ENCODE peak calls at places on chromosome 9, in six cellular contexts. P, G, C, S, U and F are unnamed samples.

GRCh38 chr9:130352081-130352480 is 86.5 kb downstream of the HMCN2 start:
- DNase-seq in P (no peak), U (no peak), S (no peak), G (peak; percentile 85), C (no peak), F (no peak)

GRCh38 chr9:127087411-127087810 is 35.0 kb downstream of the ANGPTL2 start:
- DNase-seq in P (no peak), U (no peak), C (no peak), G (no peak), S (no peak), F (no peak)

GRCh38 chr9:127708952-127709587 is 2.3 kb downstream of the CFAP157 start:
- DNase-seq in S (no peak), C (no peak), U (no peak), G (no peak), P (no peak), F (no peak)

GRCh38 chr9:130122465-130122864 is 49.7 kb upstream of the NCS1 start:
- DNase-seq in P (no peak), G (no peak), C (no peak), U (no peak), S (no peak), F (no peak)

GRCh38 chr9:35910613-35911488 is 1.6 kb downstream of the SPAAR start:
- DNase-seq in G (peak; percentile 78), U (peak; percentile 68), C (peak; percentile 57), P (peak; percentile 6), S (peak; percentile 46), F (peak; percentile 38)

GRCh38 chr9:72982161-72982799 is 29.4 kb upstream of the ALDH1A1 start:
- DNase-seq in P (no peak), S (no peak), U (peak; percentile 25), G (no peak), C (peak; percentile 29), F (no peak)

GRCh38 chr9:15221746-15222145 is 85.3 kb downstream of the TTC39B start:
- DNase-seq in G (no peak), U (peak; percentile 69), C (no peak), P (no peak), S (no peak), F (no peak)

GRCh38 chr9:114472765-114473446 is 32.4 kb downstream of the WHRN start:
- DNase-seq in P (no peak), C (peak; percentile 10), G (no peak), U (no peak), S (no peak), F (no peak)

GRCh38 chr9:97958812-97959511 is 21.0 kb upstream of the HEMGN start:
- DNase-seq in U (peak; percentile 80), P (no peak), C (peak; percentile 52), G (no peak), S (no peak), F (peak; percentile 41)

GRCh38 chr9:87675466-87675865 is 50.5 kb upstream of the CTSL start:
- DNase-seq in G (no peak), P (no peak), C (no peak), U (no peak), S (no peak), F (no peak)

GRCh38 chr9:136016882-136017812 is 56.0 kb upstream of the UBAC1 start:
- DNase-seq in G (no peak), C (no peak), S (no peak), P (no peak), U (no peak), F (no peak)

GRCh38 chr9:107227696-107228258 is 55.3 kb upstream of the RAD23B start:
- DNase-seq in G (no peak), C (no peak), U (peak; percentile 13), P (no peak), S (no peak), F (no peak)

GRCh38 chr9:89842267-89842768 is 237.5 kb downstream of the GADD45G start:
- DNase-seq in U (no peak), G (no peak), P (no peak), C (no peak), S (no peak), F (no peak)

GRCh38 chr9:131583836-131584555 is 38.7 kb downstream of the PRRT1B start:
- DNase-seq in P (no peak), U (no peak), C (no peak), G (no peak), S (no peak), F (no peak)

GRCh38 chr9:85716031-85716877 is 25.5 kb downstream of the AGTPBP1 start:
- DNase-seq in C (peak; percentile 6), S (no peak), P (no peak), U (peak; percentile 6), G (peak; percentile 2), F (no peak)

GRCh38 chr9:136840877-136841645 is 1.2 kb upstream of the AJM1 start:
- DNase-seq in U (peak; percentile 73), S (peak; percentile 51), P (no peak), C (peak; percentile 58), G (no peak), F (peak; percentile 36)

GRCh38 chr9:35027871-35028270 is 38.3 kb downstream of the DNAJB5 start:
- DNase-seq in P (no peak), S (no peak), C (no peak), G (no peak), U (no peak), F (no peak)

GRCh38 chr9:130874783-130875182 is 21.8 kb downstream of the QRFP start:
- DNase-seq in P (no peak), U (no peak), S (no peak), C (no peak), G (no peak), F (no peak)

GRCh38 chr9:99835581-99835980 is 13.9 kb downstream of the NR4A3 start:
- DNase-seq in P (no peak), C (no peak), U (no peak), G (no peak), S (no peak), F (no peak)

GRCh38 chr9:124621371-124622328 is 114.5 kb upstream of the NR5A1 start:
- DNase-seq in S (no peak), C (peak; percentile 84), G (no peak), U (peak; percentile 76), P (no peak), F (peak; percentile 79)

GRCh38 chr9:16640649-16641048 is 229.8 kb downstream of the BNC2 start:
- DNase-seq in G (peak; percentile 6), S (peak; percentile 45), P (no peak), C (peak; percentile 28), U (peak; percentile 32), F (no peak)

GRCh38 chr9:108910402-108910801 is 23.5 kb downstream of the ELP1 start:
- DNase-seq in P (no peak), G (no peak), C (no peak), U (no peak), S (no peak), F (no peak)
- TF ChIP-seq EZH2 in P (no peak), G (no peak), C (no peak), U (no peak), S (no peak), F (no peak)

GRCh38 chr9:94925751-94926456 is 199.4 kb downstream of the AOPEP start:
- DNase-seq in U (no peak), P (no peak), S (no peak), C (no peak), G (no peak), F (no peak)
- H3K9ac ChIP-seq in U (no peak overlapping the region), P (no peak overlapping the region), S (no peak overlapping the region), C (no peak overlapping the region), G (no peak overlapping the region), F (no peak overlapping the region)

GRCh38 chr9:92807757-92808725 is 43.4 kb upstream of the BICD2 start:
- DNase-seq in C (no peak), G (no peak), U (peak; percentile 16), P (no peak), S (peak; percentile 36), F (no peak)
- TF ChIP-seq EZH2 in C (peak; percentile 86), G (no peak), U (peak; percentile 79), P (peak; percentile 30), S (peak; percentile 89), F (peak; percentile 95)

DNA sequence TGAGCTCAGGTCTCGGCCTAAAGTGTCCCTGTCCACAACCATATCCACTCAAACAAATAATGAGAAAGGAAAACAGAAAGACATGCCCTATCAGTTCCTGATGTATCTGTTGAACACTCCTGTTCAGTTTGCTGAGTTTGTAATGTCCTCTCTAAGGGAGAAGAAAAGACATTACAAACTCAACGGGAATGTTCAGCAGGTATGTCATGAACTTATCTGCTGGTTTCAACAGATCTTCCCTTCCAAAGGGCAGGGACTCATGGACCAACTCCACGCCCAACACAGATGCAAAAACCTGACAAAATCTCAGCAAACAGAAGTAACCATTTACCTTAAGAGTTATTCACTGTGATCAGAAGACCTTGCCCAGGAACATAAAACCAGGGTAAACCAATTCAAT is 23.7 kb downstream of the BICD2 start:
- DNase-seq in S (no peak), U (no peak), G (no peak), P (no peak), C (no peak), F (no peak)
- H3K9ac ChIP-seq in S (no peak overlapping the region), U (no peak overlapping the region), G (no peak overlapping the region), P (no peak overlapping the region), C (no peak overlapping the region), F (no peak overlapping the region)

DNA sequence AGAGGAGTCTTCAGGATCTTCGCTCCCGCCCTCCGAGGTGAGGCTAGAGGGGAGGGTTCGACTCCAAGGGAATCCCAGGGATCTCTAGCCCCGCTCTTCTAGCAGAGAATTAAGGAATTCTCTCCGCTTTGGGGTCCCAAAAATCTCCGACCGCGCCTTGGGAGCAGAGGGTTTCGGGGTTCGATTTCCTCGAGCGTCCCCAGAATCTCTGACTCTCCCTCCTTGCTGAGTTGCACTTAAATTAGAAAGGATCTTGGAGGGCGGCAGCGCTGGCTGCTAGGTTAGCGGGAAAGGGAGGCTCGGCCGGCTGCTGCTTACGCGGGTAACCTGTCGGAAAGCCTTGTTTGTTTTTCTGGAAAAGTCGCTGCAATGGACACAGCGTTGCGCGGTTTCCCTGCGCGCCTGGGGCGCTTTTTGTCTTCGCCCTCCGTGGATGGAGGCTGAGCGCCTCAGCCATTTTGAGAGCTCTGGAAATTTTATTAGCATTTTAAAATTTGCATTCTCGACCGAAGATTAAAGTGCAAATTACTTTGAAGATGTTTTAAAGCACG is 1.5 kb downstream of the DMRT1 start:
- DNase-seq in U (no peak), P (no peak), S (peak; percentile 61), G (no peak), C (no peak), F (no peak)
- TF ChIP-seq EZH2 in U (no peak), P (peak; percentile 70), S (peak; percentile 98), G (no peak), C (peak; percentile 44), F (peak; percentile 27)

GRCh38 chr9:134568116-134568515 is 73.5 kb upstream of the COL5A1 start:
- DNase-seq in C (no peak), U (no peak), P (no peak), S (no peak), G (no peak), F (no peak)
- H3K9ac ChIP-seq in C (no peak overlapping the region), U (no peak overlapping the region), P (no peak overlapping the region), S (no peak overlapping the region), G (no peak overlapping the region), F (no peak overlapping the region)